ENCODE peak calls at places on chromosome 1, in seven cellular contexts. P is PC-3, V is hypothalamus, T is activated T-cell treated with anti-CD3 and anti-CD28 coated beads for 4 hours, C is NCI-H524, O is iris pigment epithelial cell, J is smooth muscle cell of the brain vasculature. X is an unnamed sample.

GRCh38 chr1:113040041-113040440 is 33.0 kb upstream of the LRIG2 start:
- DNase-seq in O (no peak), T (no peak), J (no peak), V (no peak), C (no peak), P (no peak), X (no peak)

GRCh38 chr1:160084771-160085321 is 3.5 kb downstream of the KCNJ9 start:
- DNase-seq in C (no peak), J (no peak), P (no peak), O (no peak), V (no peak), T (no peak), X (no peak)

GRCh38 chr1:43530483-43531452 is at the start of gene PTPRF:
- DNase-seq in V (no peak), J (no peak), C (peak; percentile 24), T (no peak), O (peak; percentile 41), P (peak; percentile 70), X (no peak)

GRCh38 chr1:59375321-59376220 is 78.7 kb downstream of the FGGY start:
- DNase-seq in C (no peak), T (no peak), V (no peak), O (peak; percentile 98), J (peak; percentile 89), P (peak; percentile 95), X (no peak)

GRCh38 chr1:161021959-161022332 is 994 bp upstream of the F11R start:
- DNase-seq in T (no peak), C (no peak), O (no peak), P (peak; percentile 94), V (no peak), J (no peak), X (no peak)

GRCh38 chr1:89759036-89759435 is 61.8 kb upstream of the LRRC8D start:
- DNase-seq in C (no peak), V (no peak), T (no peak), P (no peak), J (no peak), O (no peak), X (peak; percentile 50)

GRCh38 chr1:214296860-214297699 is 16.1 kb downstream of the SMYD2 start:
- DNase-seq in T (no peak), J (no peak), C (no peak), O (peak; percentile 92), P (peak; percentile 84), V (no peak), X (no peak)

GRCh38 chr1:15244813-15245212 is 2.2 kb upstream of the FHAD1 start:
- DNase-seq in O (no peak), C (no peak), V (no peak), J (no peak), P (no peak), T (no peak), X (no peak)

GRCh38 chr1:201556841-201557571 is 18.1 kb downstream of the NAV1 start:
- DNase-seq in V (no peak), P (no peak), J (peak; percentile 55), T (no peak), O (peak; percentile 80), C (no peak), X (no peak)

X was measured in T-helper 1 cell.